ENCODE peak calls at places on chromosomes 3 and 15, in six cellular contexts. T, A, C, D, F and N are unnamed samples.
A peak's percentile ranks its signal among the peaks of the same experiment; 100 is the strongest.

GRCh38 chr3:125119752-125120369 is 64.1 kb upstream of the HEG1 start:
- DNase-seq in A (no peak), T (no peak), C (no peak), D (no peak), F (peak; percentile 87), N (no peak)

GRCh38 chr15:58498821-58499580 is 67.2 kb downstream of the LIPC start:
- DNase-seq in A (peak; percentile 98), T (peak; percentile 46), D (no peak), C (peak; percentile 97), F (no peak), N (no peak)

GRCh38 chr15:84736375-84736774 is 12.0 kb upstream of the ZNF592 start:
- DNase-seq in T (no peak), C (no peak), A (no peak), D (peak; percentile 97), F (peak; percentile 96), N (no peak)

GRCh38 chr15:51460796-51461195 is 119.3 kb downstream of the GLDN start:
- DNase-seq in D (no peak), A (no peak), T (no peak), C (peak; percentile 17), F (no peak), N (no peak)

GRCh38 chr3:101988591-101988990 is 139.3 kb downstream of the NFKBIZ start:
- DNase-seq in A (no peak), T (no peak), F (no peak), C (peak; percentile 14), D (no peak), N (no peak)

GRCh38 chr3:166785851-166786250 is 594.2 kb downstream of the ZBBX start:
- DNase-seq in C (no peak), D (no peak), A (no peak), F (no peak), T (peak; percentile 4), N (no peak)

GRCh38 chr15:29656636-29657475 is 165.4 kb downstream of the TJP1 start:
- DNase-seq in C (no peak), T (peak; percentile 68), D (no peak), F (no peak), A (no peak), N (no peak)

GRCh38 chr3:39388741-39389248 is 5.6 kb downstream of the SLC25A38 start:
- DNase-seq in A (no peak), C (no peak), T (no peak), D (peak; percentile 88), F (peak; percentile 89), N (no peak)

GRCh38 chr15:99122831-99123705 is 18.2 kb downstream of the SYNM start:
- DNase-seq in F (no peak), D (no peak), T (no peak), A (no peak), C (no peak), N (no peak)

GRCh38 chr15:72058590-72058989 is 59.4 kb downstream of the MYO9A start:
- DNase-seq in C (peak; percentile 39), D (no peak), A (no peak), F (no peak), T (no peak), N (no peak)

GRCh38 chr15:66921319-66921718 is 144.1 kb upstream of the SMAD3 start:
- DNase-seq in T (no peak), F (no peak), C (no peak), D (no peak), A (no peak), N (no peak)

GRCh38 chr3:195059006-195059350 is 212.0 kb downstream of the XXYLT1 start:
- DNase-seq in F (no peak), A (no peak), T (no peak), D (no peak), C (no peak), N (no peak)

GRCh38 chr3:54133196-54133595 is 10.8 kb downstream of the CACNA2D3 start:
- DNase-seq in C (no peak), A (no peak), T (no peak), F (no peak), D (no peak), N (no peak)

GRCh38 chr3:43128458-43128857 is 22.6 kb upstream of the POMGNT2 start:
- DNase-seq in C (no peak), T (no peak), F (no peak), D (no peak), A (no peak), N (no peak)

GRCh38 chr3:48038971-48039481 is 22.8 kb upstream of the MAP4 start:
- DNase-seq in A (no peak), F (no peak), T (peak; percentile 11), D (no peak), C (peak; percentile 47), N (no peak)

GRCh38 chr3:139006051-139006716 is at the start of gene PRR23A:
- DNase-seq in A (no peak), D (no peak), T (no peak), F (no peak), C (no peak), N (no peak)

GRCh38 chr3:58214484-58215316 is 3.9 kb upstream of the DNASE1L3 start:
- DNase-seq in D (peak; percentile 66), C (peak; percentile 63), F (peak; percentile 96), A (peak; percentile 42), T (peak; percentile 93), N (peak; percentile 61)

GRCh38 chr15:99651023-99651807 is 82.0 kb downstream of the LYSMD4 start:
- DNase-seq in A (peak; percentile 74), D (no peak), C (peak; percentile 92), F (no peak), T (peak; percentile 18), N (no peak)

GRCh38 chr15:75127186-75127585 is 74.5 kb upstream of the C15orf39 start:
- DNase-seq in T (no peak), F (no peak), C (no peak), A (no peak), D (no peak), N (no peak)

GRCh38 chr3:174951023-174951422 is 91.9 kb downstream of the NAALADL2 start:
- DNase-seq in T (no peak), F (no peak), C (peak; percentile 78), A (peak; percentile 91), D (no peak), N (peak; percentile 87)

GRCh38 chr3:183244981-183245476 is 8.0 kb upstream of the B3GNT5 start:
- DNase-seq in T (no peak), A (no peak), C (no peak), D (no peak), F (no peak), N (no peak)

GRCh38 chr15:65196637-65197336 is 11.6 kb upstream of the CLPX start:
- DNase-seq in C (no peak), A (no peak), F (no peak), D (no peak), T (no peak), N (no peak)

GRCh38 chr15:70156781-70157261 is 59.1 kb upstream of the TLE3 start:
- DNase-seq in T (no peak), A (peak; percentile 34), F (no peak), D (no peak), C (peak; percentile 85), N (no peak)

GRCh38 chr3:1699361-1699920 is 399.2 kb upstream of the CNTN4 start:
- DNase-seq in T (no peak), C (no peak), A (no peak), F (no peak), D (no peak), N (no peak)

GRCh38 chr3:173893835-173894234 is 496.3 kb downstream of the NLGN1 start:
- DNase-seq in A (no peak), T (no peak), C (peak; percentile 23), D (no peak), F (no peak), N (no peak)

GRCh38 chr3:173893066-173893465 is 495.5 kb downstream of the NLGN1 start:
- DNase-seq in F (no peak), D (no peak), A (peak; percentile 57), C (peak; percentile 93), T (no peak), N (no peak)

GRCh38 chr3:173902401-173902800 is 504.9 kb downstream of the NLGN1 start:
- DNase-seq in D (no peak), A (no peak), T (no peak), F (no peak), C (no peak), N (no peak)

GRCh38 chr3:173892547-173892946 is 495.0 kb downstream of the NLGN1 start:
- DNase-seq in T (no peak), A (no peak), D (no peak), C (peak; percentile 58), F (no peak), N (no peak)

DNA sequence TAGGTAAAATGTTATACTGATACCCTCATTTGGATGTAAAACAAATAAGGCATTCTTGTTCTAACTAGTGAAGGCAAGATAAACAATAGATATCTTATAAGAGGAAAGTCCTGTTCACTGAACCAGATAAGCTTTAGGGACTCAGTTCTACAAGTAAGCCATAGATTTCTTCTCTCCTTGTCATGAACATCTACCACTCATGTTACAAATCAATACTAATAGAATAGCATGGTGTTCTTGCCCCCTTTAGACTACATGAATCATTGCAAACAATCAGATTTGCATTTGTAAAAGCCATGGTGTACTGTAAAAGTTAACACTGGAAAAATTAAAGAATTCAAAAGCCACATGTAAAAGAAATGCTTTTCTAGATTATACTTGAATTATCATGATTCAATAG is 500.1 kb downstream of the NLGN1 start:
- DNase-seq in D (no peak), F (no peak), T (no peak), A (no peak), C (no peak), N (no peak)
- H3K4me2 ChIP-seq in D (no peak overlapping the region), F (no peak overlapping the region), T (no peak overlapping the region), A (no peak overlapping the region), C (no peak overlapping the region), N (no peak overlapping the region)

DNA sequence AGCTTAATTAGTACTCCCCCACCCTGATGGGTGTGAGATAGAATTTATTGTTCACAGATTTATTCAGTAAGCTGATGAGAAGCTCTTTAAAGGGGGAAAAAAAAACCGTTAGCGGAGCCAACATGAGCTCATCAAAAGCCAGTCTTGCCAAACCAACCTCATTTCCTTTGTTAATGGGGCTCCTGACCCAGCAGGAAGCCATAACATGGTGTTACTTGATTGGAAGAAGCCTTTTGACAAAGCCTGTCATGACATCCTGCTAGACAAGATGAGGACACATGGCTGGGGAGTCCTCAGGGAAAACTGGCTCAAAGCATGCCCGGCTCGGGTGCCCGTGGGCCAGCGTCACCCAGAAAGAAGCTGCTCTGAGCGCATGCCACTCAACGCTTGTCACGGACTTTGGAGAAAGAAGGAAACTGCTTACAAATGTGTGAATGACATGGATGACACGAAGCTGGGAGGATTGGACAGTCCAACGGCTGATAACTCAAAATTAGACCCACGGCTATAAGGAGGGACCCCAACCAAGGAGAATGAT is 64.6 kb downstream of the SLCO2A1 start:
- DNase-seq in C (peak; percentile 81), T (no peak), D (no peak), A (peak; percentile 31), F (no peak), N (no peak)
- H3K27ac ChIP-seq in C (no peak overlapping the region), T (no peak overlapping the region), D (no peak overlapping the region), A (no peak overlapping the region), F (no peak overlapping the region), N (no peak overlapping the region)

DNA sequence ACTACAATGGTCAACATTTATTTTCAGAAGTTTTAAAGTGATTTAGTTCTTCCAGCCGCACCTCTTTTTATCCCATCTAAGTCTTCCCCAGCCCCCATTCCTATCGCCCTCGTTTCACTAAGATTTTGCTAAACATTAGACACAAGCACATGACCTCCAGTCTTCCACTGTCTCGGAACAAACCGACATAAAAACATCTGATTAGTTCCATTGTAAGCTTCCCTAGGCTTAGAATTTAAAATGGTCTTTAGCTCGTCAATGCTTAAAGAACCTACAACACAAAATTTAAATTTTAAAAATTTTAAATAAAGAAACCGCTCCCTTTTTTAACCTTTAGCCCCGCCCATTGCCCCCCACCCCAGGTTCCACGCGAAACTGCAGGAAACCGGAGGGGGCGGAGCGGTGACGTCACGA is 273 bp upstream of the TSC22D2 start:
- DNase-seq in A (peak; percentile 74), T (no peak), F (no peak), C (no peak), D (no peak), N (no peak)
- H3K4me2 ChIP-seq in A (peak overlapping the region; percentile 97), T (peak overlapping the region; percentile 51), F (peak overlapping the region; percentile 87), C (peak overlapping the region; percentile 98), D (peak overlapping the region; percentile 85), N (peak overlapping the region; percentile 81)

GRCh38 chr3:188689101-188689574 is 482.6 kb upstream of the TPRG1 start:
- DNase-seq in A (peak; percentile 56), D (no peak), F (no peak), T (no peak), C (peak; percentile 93), N (no peak)
- H3K27ac ChIP-seq in A (peak overlapping the region; percentile 28), D (no peak overlapping the region), F (no peak overlapping the region), T (no peak overlapping the region), C (peak overlapping the region; percentile 88), N (no peak overlapping the region)